ENCODE peak calls at places on chromosome 4, in six cellular contexts. One of them, this sample, is unnamed.

GRCh38 chr4:84852081-84852480 is 114.4 kb downstream of the WDFY3 start:
- DNase-seq in mesothelial cell of epicardium: no peak
- DNase-seq in SK-N-MC: no peak
- DNase-seq in endodermal cell: no peak
- DNase-seq in stimulated activated CD4-positive, alpha-beta T cell treated with anti-CD3 and anti-CD28 coated beads, Interleukin-4, amount 100 ng/mL, for 1 hour: no peak
- DNase-seq in HEK293T: no peak
- DNase-seq in this sample: no peak

GRCh38 chr4:189597341-189597740 is 343.3 kb upstream of the FRG1 start:
- DNase-seq in mesothelial cell of epicardium: no peak
- DNase-seq in SK-N-MC: no peak
- DNase-seq in endodermal cell: no peak
- DNase-seq in stimulated activated CD4-positive, alpha-beta T cell treated with anti-CD3 and anti-CD28 coated beads, Interleukin-4, amount 100 ng/mL, for 1 hour: no peak
- DNase-seq in HEK293T: no peak
- DNase-seq in this sample: no peak

GRCh38 chr4:182695842-182696241 is 221.3 kb downstream of the DCTD start:
- DNase-seq in mesothelial cell of epicardium: no peak
- DNase-seq in SK-N-MC: no peak
- DNase-seq in endodermal cell: no peak
- DNase-seq in stimulated activated CD4-positive, alpha-beta T cell treated with anti-CD3 and anti-CD28 coated beads, Interleukin-4, amount 100 ng/mL, for 1 hour: no peak
- DNase-seq in HEK293T: no peak
- DNase-seq in this sample: no peak

GRCh38 chr4:74873545-74874295 is 59.2 kb upstream of the PARM1 start:
- DNase-seq in mesothelial cell of epicardium: no peak
- DNase-seq in SK-N-MC: peak
- DNase-seq in endodermal cell: peak
- DNase-seq in stimulated activated CD4-positive, alpha-beta T cell treated with anti-CD3 and anti-CD28 coated beads, Interleukin-4, amount 100 ng/mL, for 1 hour: no peak
- DNase-seq in HEK293T: no peak
- DNase-seq in this sample: no peak

GRCh38 chr4:127936974-127937373 is 28.0 kb downstream of the MFSD8 start:
- DNase-seq in mesothelial cell of epicardium: no peak
- DNase-seq in SK-N-MC: no peak
- DNase-seq in endodermal cell: no peak
- DNase-seq in stimulated activated CD4-positive, alpha-beta T cell treated with anti-CD3 and anti-CD28 coated beads, Interleukin-4, amount 100 ng/mL, for 1 hour: no peak
- DNase-seq in HEK293T: no peak
- DNase-seq in this sample: no peak

GRCh38 chr4:88881227-88881569 is 175.8 kb downstream of the FAM13A start:
- DNase-seq in mesothelial cell of epicardium: no peak
- DNase-seq in SK-N-MC: no peak
- DNase-seq in endodermal cell: no peak
- DNase-seq in stimulated activated CD4-positive, alpha-beta T cell treated with anti-CD3 and anti-CD28 coated beads, Interleukin-4, amount 100 ng/mL, for 1 hour: no peak
- DNase-seq in HEK293T: no peak
- DNase-seq in this sample: no peak

GRCh38 chr4:82797048-82797590 is 1.5 kb downstream of the SCD5 start:
- DNase-seq in mesothelial cell of epicardium: no peak
- DNase-seq in SK-N-MC: no peak
- DNase-seq in endodermal cell: no peak
- DNase-seq in stimulated activated CD4-positive, alpha-beta T cell treated with anti-CD3 and anti-CD28 coated beads, Interleukin-4, amount 100 ng/mL, for 1 hour: no peak
- DNase-seq in HEK293T: peak
- DNase-seq in this sample: no peak

GRCh38 chr4:67393699-67394281 is 151.5 kb downstream of the CENPC start:
- DNase-seq in mesothelial cell of epicardium: no peak
- DNase-seq in SK-N-MC: peak
- DNase-seq in endodermal cell: no peak
- DNase-seq in stimulated activated CD4-positive, alpha-beta T cell treated with anti-CD3 and anti-CD28 coated beads, Interleukin-4, amount 100 ng/mL, for 1 hour: no peak
- DNase-seq in HEK293T: no peak
- DNase-seq in this sample: no peak

GRCh38 chr4:82785248-82786003 is 13.2 kb downstream of the SCD5 start:
- DNase-seq in mesothelial cell of epicardium: no peak
- DNase-seq in SK-N-MC: no peak
- DNase-seq in endodermal cell: peak
- DNase-seq in stimulated activated CD4-positive, alpha-beta T cell treated with anti-CD3 and anti-CD28 coated beads, Interleukin-4, amount 100 ng/mL, for 1 hour: no peak
- DNase-seq in HEK293T: no peak
- DNase-seq in this sample: no peak

GRCh38 chr4:183407128-183407585 is 37.3 kb upstream of the CDKN2AIP start:
- DNase-seq in mesothelial cell of epicardium: peak
- DNase-seq in SK-N-MC: no peak
- DNase-seq in endodermal cell: peak
- DNase-seq in stimulated activated CD4-positive, alpha-beta T cell treated with anti-CD3 and anti-CD28 coated beads, Interleukin-4, amount 100 ng/mL, for 1 hour: peak
- DNase-seq in HEK293T: peak
- DNase-seq in this sample: peak

GRCh38 chr4:105059337-105059736 is 87.3 kb upstream of the TET2 start:
- DNase-seq in mesothelial cell of epicardium: no peak
- DNase-seq in SK-N-MC: no peak
- DNase-seq in endodermal cell: no peak
- DNase-seq in stimulated activated CD4-positive, alpha-beta T cell treated with anti-CD3 and anti-CD28 coated beads, Interleukin-4, amount 100 ng/mL, for 1 hour: no peak
- DNase-seq in HEK293T: no peak
- DNase-seq in this sample: no peak

GRCh38 chr4:109967798-109968520 is 55.3 kb downstream of the EGF start:
- DNase-seq in mesothelial cell of epicardium: no peak
- DNase-seq in SK-N-MC: no peak
- DNase-seq in endodermal cell: no peak
- DNase-seq in stimulated activated CD4-positive, alpha-beta T cell treated with anti-CD3 and anti-CD28 coated beads, Interleukin-4, amount 100 ng/mL, for 1 hour: no peak
- DNase-seq in HEK293T: no peak
- DNase-seq in this sample: no peak

GRCh38 chr4:94015956-94016355 is 187.4 kb downstream of the ATOH1 start:
- DNase-seq in mesothelial cell of epicardium: no peak
- DNase-seq in SK-N-MC: no peak
- DNase-seq in endodermal cell: no peak
- DNase-seq in stimulated activated CD4-positive, alpha-beta T cell treated with anti-CD3 and anti-CD28 coated beads, Interleukin-4, amount 100 ng/mL, for 1 hour: no peak
- DNase-seq in HEK293T: no peak
- DNase-seq in this sample: no peak

GRCh38 chr4:114082348-114082747 is 102.9 kb upstream of the ARSJ start:
- DNase-seq in mesothelial cell of epicardium: no peak
- DNase-seq in SK-N-MC: no peak
- DNase-seq in endodermal cell: no peak
- DNase-seq in stimulated activated CD4-positive, alpha-beta T cell treated with anti-CD3 and anti-CD28 coated beads, Interleukin-4, amount 100 ng/mL, for 1 hour: no peak
- DNase-seq in HEK293T: no peak
- DNase-seq in this sample: no peak

GRCh38 chr4:141921293-141921692 is 284.9 kb downstream of the IL15 start:
- DNase-seq in mesothelial cell of epicardium: no peak
- DNase-seq in SK-N-MC: no peak
- DNase-seq in endodermal cell: no peak
- DNase-seq in stimulated activated CD4-positive, alpha-beta T cell treated with anti-CD3 and anti-CD28 coated beads, Interleukin-4, amount 100 ng/mL, for 1 hour: no peak
- DNase-seq in HEK293T: no peak
- DNase-seq in this sample: no peak

GRCh38 chr4:70838400-70838971 is 1.2 kb downstream of the GRSF1 start:
- DNase-seq in mesothelial cell of epicardium: no peak
- DNase-seq in SK-N-MC: no peak
- DNase-seq in endodermal cell: no peak
- DNase-seq in stimulated activated CD4-positive, alpha-beta T cell treated with anti-CD3 and anti-CD28 coated beads, Interleukin-4, amount 100 ng/mL, for 1 hour: no peak
- DNase-seq in HEK293T: no peak
- DNase-seq in this sample: no peak

GRCh38 chr4:128675083-128675482 is 134.4 kb upstream of the JADE1 start:
- DNase-seq in mesothelial cell of epicardium: no peak
- DNase-seq in SK-N-MC: no peak
- DNase-seq in endodermal cell: no peak
- DNase-seq in stimulated activated CD4-positive, alpha-beta T cell treated with anti-CD3 and anti-CD28 coated beads, Interleukin-4, amount 100 ng/mL, for 1 hour: no peak
- DNase-seq in HEK293T: no peak
- DNase-seq in this sample: no peak

GRCh38 chr4:173777921-173778320 is 247.9 kb upstream of the HAND2 start:
- DNase-seq in mesothelial cell of epicardium: no peak
- DNase-seq in SK-N-MC: no peak
- DNase-seq in endodermal cell: peak
- DNase-seq in stimulated activated CD4-positive, alpha-beta T cell treated with anti-CD3 and anti-CD28 coated beads, Interleukin-4, amount 100 ng/mL, for 1 hour: no peak
- DNase-seq in HEK293T: no peak
- DNase-seq in this sample: no peak

GRCh38 chr4:139975830-139976272 is 178.1 kb downstream of the MAML3 start:
- DNase-seq in mesothelial cell of epicardium: no peak
- DNase-seq in SK-N-MC: no peak
- DNase-seq in endodermal cell: no peak
- DNase-seq in stimulated activated CD4-positive, alpha-beta T cell treated with anti-CD3 and anti-CD28 coated beads, Interleukin-4, amount 100 ng/mL, for 1 hour: no peak
- DNase-seq in HEK293T: no peak
- DNase-seq in this sample: no peak

GRCh38 chr4:122759639-122760310 is 27.3 kb downstream of the BBS12 start:
- DNase-seq in mesothelial cell of epicardium: no peak
- DNase-seq in SK-N-MC: no peak
- DNase-seq in endodermal cell: no peak
- DNase-seq in stimulated activated CD4-positive, alpha-beta T cell treated with anti-CD3 and anti-CD28 coated beads, Interleukin-4, amount 100 ng/mL, for 1 hour: no peak
- DNase-seq in HEK293T: no peak
- DNase-seq in this sample: no peak

GRCh38 chr4:185773419-185773818 is 38.6 kb downstream of the SORBS2 start:
- DNase-seq in mesothelial cell of epicardium: no peak
- DNase-seq in SK-N-MC: no peak
- DNase-seq in endodermal cell: peak
- DNase-seq in stimulated activated CD4-positive, alpha-beta T cell treated with anti-CD3 and anti-CD28 coated beads, Interleukin-4, amount 100 ng/mL, for 1 hour: no peak
- DNase-seq in HEK293T: no peak
- DNase-seq in this sample: no peak

GRCh38 chr4:15653864-15654391 is 1.2 kb downstream of the FBXL5 start:
- DNase-seq in mesothelial cell of epicardium: no peak
- DNase-seq in SK-N-MC: no peak
- DNase-seq in endodermal cell: no peak
- DNase-seq in stimulated activated CD4-positive, alpha-beta T cell treated with anti-CD3 and anti-CD28 coated beads, Interleukin-4, amount 100 ng/mL, for 1 hour: no peak
- DNase-seq in HEK293T: no peak
- DNase-seq in this sample: no peak

GRCh38 chr4:1463088-1463926 is 57.1 kb upstream of the NKX1-1 start:
- DNase-seq in mesothelial cell of epicardium: no peak
- DNase-seq in SK-N-MC: no peak
- DNase-seq in endodermal cell: no peak
- DNase-seq in stimulated activated CD4-positive, alpha-beta T cell treated with anti-CD3 and anti-CD28 coated beads, Interleukin-4, amount 100 ng/mL, for 1 hour: no peak
- DNase-seq in HEK293T: no peak
- DNase-seq in this sample: no peak

GRCh38 chr4:120829113-120829831 is 93.3 kb downstream of the PRDM5 start:
- DNase-seq in mesothelial cell of epicardium: no peak
- DNase-seq in SK-N-MC: no peak
- DNase-seq in endodermal cell: no peak
- DNase-seq in stimulated activated CD4-positive, alpha-beta T cell treated with anti-CD3 and anti-CD28 coated beads, Interleukin-4, amount 100 ng/mL, for 1 hour: no peak
- DNase-seq in HEK293T: no peak
- DNase-seq in this sample: no peak

GRCh38 chr4:141501931-141502330 is 134.5 kb upstream of the IL15 start:
- DNase-seq in mesothelial cell of epicardium: no peak
- DNase-seq in SK-N-MC: no peak
- DNase-seq in endodermal cell: no peak
- DNase-seq in stimulated activated CD4-positive, alpha-beta T cell treated with anti-CD3 and anti-CD28 coated beads, Interleukin-4, amount 100 ng/mL, for 1 hour: no peak
- DNase-seq in HEK293T: no peak
- DNase-seq in this sample: no peak

GRCh38 chr4:100852326-100852725 is 334.5 kb upstream of the EMCN start:
- DNase-seq in mesothelial cell of epicardium: no peak
- DNase-seq in SK-N-MC: no peak
- DNase-seq in endodermal cell: no peak
- DNase-seq in stimulated activated CD4-positive, alpha-beta T cell treated with anti-CD3 and anti-CD28 coated beads, Interleukin-4, amount 100 ng/mL, for 1 hour: no peak
- DNase-seq in HEK293T: no peak
- DNase-seq in this sample: no peak

GRCh38 chr4:8320386-8320750 is 50.8 kb downstream of the HTRA3 start:
- DNase-seq in mesothelial cell of epicardium: peak
- DNase-seq in SK-N-MC: no peak
- DNase-seq in endodermal cell: peak
- DNase-seq in stimulated activated CD4-positive, alpha-beta T cell treated with anti-CD3 and anti-CD28 coated beads, Interleukin-4, amount 100 ng/mL, for 1 hour: no peak
- DNase-seq in HEK293T: no peak
- DNase-seq in this sample: peak

GRCh38 chr4:89765966-89766365 is 71.0 kb downstream of the SNCA start:
- DNase-seq in mesothelial cell of epicardium: no peak
- DNase-seq in SK-N-MC: no peak
- DNase-seq in endodermal cell: no peak
- DNase-seq in stimulated activated CD4-positive, alpha-beta T cell treated with anti-CD3 and anti-CD28 coated beads, Interleukin-4, amount 100 ng/mL, for 1 hour: no peak
- DNase-seq in HEK293T: no peak
- DNase-seq in this sample: no peak

GRCh38 chr4:80073362-80074008 is 456 bp upstream of the ANTXR2 start:
- DNase-seq in mesothelial cell of epicardium: no peak
- DNase-seq in SK-N-MC: no peak
- DNase-seq in endodermal cell: no peak
- DNase-seq in stimulated activated CD4-positive, alpha-beta T cell treated with anti-CD3 and anti-CD28 coated beads, Interleukin-4, amount 100 ng/mL, for 1 hour: no peak
- DNase-seq in HEK293T: no peak
- DNase-seq in this sample: no peak

GRCh38 chr4:144171697-144172096 is 31.2 kb upstream of the GYPA start:
- DNase-seq in mesothelial cell of epicardium: no peak
- DNase-seq in SK-N-MC: no peak
- DNase-seq in endodermal cell: peak
- DNase-seq in stimulated activated CD4-positive, alpha-beta T cell treated with anti-CD3 and anti-CD28 coated beads, Interleukin-4, amount 100 ng/mL, for 1 hour: no peak
- DNase-seq in HEK293T: no peak
- DNase-seq in this sample: no peak

GRCh38 chr4:108874806-108875205 is 112.0 kb upstream of the ETNPPL start:
- DNase-seq in mesothelial cell of epicardium: no peak
- DNase-seq in SK-N-MC: no peak
- DNase-seq in endodermal cell: no peak
- DNase-seq in stimulated activated CD4-positive, alpha-beta T cell treated with anti-CD3 and anti-CD28 coated beads, Interleukin-4, amount 100 ng/mL, for 1 hour: no peak
- DNase-seq in HEK293T: no peak
- DNase-seq in this sample: no peak

GRCh38 chr4:156898373-156899117 is 73.1 kb downstream of the PDGFC start:
- DNase-seq in mesothelial cell of epicardium: no peak
- DNase-seq in SK-N-MC: no peak
- DNase-seq in endodermal cell: no peak
- DNase-seq in stimulated activated CD4-positive, alpha-beta T cell treated with anti-CD3 and anti-CD28 coated beads, Interleukin-4, amount 100 ng/mL, for 1 hour: no peak
- DNase-seq in HEK293T: no peak
- DNase-seq in this sample: no peak

GRCh38 chr4:47525154-47525819 is 40.2 kb downstream of the ATP10D start:
- DNase-seq in mesothelial cell of epicardium: no peak
- DNase-seq in SK-N-MC: no peak
- DNase-seq in endodermal cell: no peak
- DNase-seq in stimulated activated CD4-positive, alpha-beta T cell treated with anti-CD3 and anti-CD28 coated beads, Interleukin-4, amount 100 ng/mL, for 1 hour: no peak
- DNase-seq in HEK293T: no peak
- DNase-seq in this sample: no peak

GRCh38 chr4:64497526-64497925 is 88.3 kb upstream of the TECRL start:
- DNase-seq in mesothelial cell of epicardium: no peak
- DNase-seq in SK-N-MC: no peak
- DNase-seq in endodermal cell: no peak
- DNase-seq in stimulated activated CD4-positive, alpha-beta T cell treated with anti-CD3 and anti-CD28 coated beads, Interleukin-4, amount 100 ng/mL, for 1 hour: no peak
- DNase-seq in HEK293T: no peak
- DNase-seq in this sample: no peak

GRCh38 chr4:185671496-185671895 is 136.2 kb upstream of the PDLIM3 start:
- DNase-seq in mesothelial cell of epicardium: no peak
- DNase-seq in SK-N-MC: no peak
- DNase-seq in endodermal cell: no peak
- DNase-seq in stimulated activated CD4-positive, alpha-beta T cell treated with anti-CD3 and anti-CD28 coated beads, Interleukin-4, amount 100 ng/mL, for 1 hour: no peak
- DNase-seq in HEK293T: no peak
- DNase-seq in this sample: no peak

GRCh38 chr4:24686866-24687672 is 102.7 kb upstream of the DHX15 start:
- DNase-seq in mesothelial cell of epicardium: no peak
- DNase-seq in SK-N-MC: no peak
- DNase-seq in endodermal cell: peak
- DNase-seq in stimulated activated CD4-positive, alpha-beta T cell treated with anti-CD3 and anti-CD28 coated beads, Interleukin-4, amount 100 ng/mL, for 1 hour: peak
- DNase-seq in HEK293T: peak
- DNase-seq in this sample: no peak

GRCh38 chr4:126799971-126800722 is 832.6 kb upstream of the INTU start:
- DNase-seq in mesothelial cell of epicardium: no peak
- DNase-seq in SK-N-MC: no peak
- DNase-seq in endodermal cell: no peak
- DNase-seq in stimulated activated CD4-positive, alpha-beta T cell treated with anti-CD3 and anti-CD28 coated beads, Interleukin-4, amount 100 ng/mL, for 1 hour: no peak
- DNase-seq in HEK293T: no peak
- DNase-seq in this sample: no peak

GRCh38 chr4:957581-958313 is 15.6 kb downstream of the DGKQ start:
- DNase-seq in mesothelial cell of epicardium: no peak
- DNase-seq in SK-N-MC: no peak
- DNase-seq in endodermal cell: no peak
- DNase-seq in stimulated activated CD4-positive, alpha-beta T cell treated with anti-CD3 and anti-CD28 coated beads, Interleukin-4, amount 100 ng/mL, for 1 hour: no peak
- DNase-seq in HEK293T: no peak
- DNase-seq in this sample: no peak

GRCh38 chr4:76851375-76851774 is 46.6 kb downstream of the SOWAHB start:
- DNase-seq in mesothelial cell of epicardium: no peak
- DNase-seq in SK-N-MC: no peak
- DNase-seq in endodermal cell: no peak
- DNase-seq in stimulated activated CD4-positive, alpha-beta T cell treated with anti-CD3 and anti-CD28 coated beads, Interleukin-4, amount 100 ng/mL, for 1 hour: no peak
- DNase-seq in HEK293T: peak
- DNase-seq in this sample: no peak